ENCODE peak calls at places on chromosomes 16 and 17, in five cellular contexts. X, V, C, J and Q are unnamed samples. For H3K27me3, the result is how much of the 10 kb centered on the place peaks cover.

GRCh38 chr17:64051153-64051552 is 30.7 kb upstream of the ICAM2 start:
- DNase-seq in C (no peak), J (no peak), V (no peak), X (no peak), Q (no peak)

GRCh38 chr16:75864243-75864642 is 138.0 kb upstream of the CPHXL start:
- DNase-seq in V (no peak), C (no peak), J (no peak), X (no peak), Q (no peak)

GRCh38 chr17:65220732-65221131 is 83.6 kb downstream of the RGS9 start:
- DNase-seq in J (no peak), C (no peak), X (no peak), V (no peak), Q (no peak)

GRCh38 chr16:719815-720506 is 985 bp upstream of the ANTKMT start:
- DNase-seq in C (no peak), V (no peak), J (no peak), X (no peak), Q (no peak)

GRCh38 chr17:80838381-80839345 is 153.0 kb upstream of the CHMP6 start:
- DNase-seq in J (no peak), X (no peak), V (no peak), C (no peak), Q (no peak)

GRCh38 chr17:75077490-75078096 is 10.2 kb upstream of the SLC16A5 start:
- DNase-seq in X (peak), V (peak), C (peak), J (peak), Q (peak)

GRCh38 chr16:65032397-65032796 is 89.5 kb downstream of the CDH11 start:
- DNase-seq in V (no peak), X (no peak), J (no peak), C (no peak), Q (no peak)

GRCh38 chr16:27402569-27402963 is 592 bp downstream of the IL21R start:
- DNase-seq in X (no peak), V (no peak), J (no peak), C (no peak), Q (no peak)

GRCh38 chr17:33725675-33726271 is 432.7 kb upstream of the ASIC2 start:
- DNase-seq in J (peak), X (no peak), C (no peak), V (peak), Q (peak)

GRCh38 chr16:2529061-2529931 is 1.9 kb downstream of the CEMP1 start:
- DNase-seq in C (peak), J (peak), V (no peak), X (no peak), Q (no peak)

GRCh38 chr17:75654176-75654575 is 12.8 kb downstream of the RECQL5 start:
- DNase-seq in V (no peak), J (no peak), C (no peak), X (no peak), Q (no peak)

GRCh38 chr17:62140836-62141235 is 75.8 kb upstream of the MED13 start:
- DNase-seq in C (no peak), J (peak), X (no peak), V (peak), Q (peak)

GRCh38 chr17:37842401-37842800 is 81.8 kb upstream of the TBC1D3K start:
- DNase-seq in X (no peak), J (no peak), C (no peak), V (no peak), Q (no peak)
- H3K27me3 ChIP-seq in X (under half), J (under half), C (under half), V (under half), Q (under half)

GRCh38 chr17:43369986-43370385 is 28.8 kb upstream of the ARL4D start:
- DNase-seq in J (no peak), C (no peak), V (no peak), X (no peak), Q (no peak)

GRCh38 chr17:43366809-43367587 is 31.8 kb upstream of the ARL4D start:
- DNase-seq in C (peak), V (no peak), J (peak), X (no peak), Q (no peak)

GRCh38 chr17:43365356-43365755 is 33.4 kb upstream of the ARL4D start:
- DNase-seq in X (no peak), J (no peak), V (no peak), C (no peak), Q (no peak)

GRCh38 chr17:43368740-43369506 is 29.9 kb upstream of the ARL4D start:
- DNase-seq in C (peak), V (peak), J (peak), X (peak), Q (peak)

DNA sequence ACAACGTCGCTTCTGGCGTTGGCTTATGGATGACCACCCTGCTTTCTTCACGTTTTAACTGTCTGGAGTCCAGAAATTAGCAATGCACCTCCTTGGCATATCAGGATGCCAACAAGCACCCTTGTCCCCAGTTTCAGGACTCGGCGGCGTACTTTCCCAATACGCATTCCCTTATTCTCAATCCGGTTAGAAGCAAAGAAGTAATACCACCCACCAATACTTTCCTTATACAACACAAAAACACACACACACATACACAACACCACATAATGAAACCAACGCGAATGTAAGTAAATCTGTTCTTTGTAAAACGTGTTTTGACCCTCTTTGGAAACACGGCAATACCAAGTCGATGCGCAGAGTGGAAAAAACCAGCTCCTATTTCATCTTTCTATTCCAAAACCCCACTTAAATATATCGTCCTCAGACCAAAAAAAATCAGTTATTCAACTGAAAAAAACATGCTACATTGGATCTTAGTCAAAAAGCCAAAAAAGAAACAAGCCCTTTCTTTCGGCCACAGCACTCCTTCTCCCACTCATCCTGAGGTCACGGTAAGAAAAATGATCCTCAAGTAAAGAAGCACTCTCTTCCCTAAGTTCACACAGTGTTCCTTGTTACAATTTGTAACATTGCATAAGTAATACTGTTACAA is 31.1 kb upstream of the ARL4D start:
- DNase-seq in X (no peak), J (no peak), C (peak), V (no peak), Q (no peak)
- TF ChIP-seq POLR2A in X (no peak), J (no peak), C (no peak), V (peak), Q (no peak)

GRCh38 chr17:19237389-19238166 is 412 bp downstream of the EPN2 start:
- DNase-seq in X (peak), J (peak), V (peak), C (no peak), Q (peak)
- TF ChIP-seq CTCF in X (peak), J (peak), V (no peak), C (peak), Q (peak)

GRCh38 chr17:32723310-32723955 is 153.5 kb downstream of the MYO1D start:
- DNase-seq in V (no peak), J (no peak), C (no peak), X (no peak), Q (no peak)

GRCh38 chr17:32722733-32723132 is 154.2 kb downstream of the MYO1D start:
- DNase-seq in X (no peak), J (no peak), V (no peak), C (no peak), Q (no peak)

GRCh38 chr17:32719702-32720101 is 157.2 kb downstream of the MYO1D start:
- DNase-seq in V (no peak), J (no peak), C (no peak), X (no peak), Q (no peak)

GRCh38 chr17:32725697-32726096 is 151.2 kb downstream of the MYO1D start:
- DNase-seq in C (no peak), J (no peak), V (no peak), X (no peak), Q (no peak)

DNA sequence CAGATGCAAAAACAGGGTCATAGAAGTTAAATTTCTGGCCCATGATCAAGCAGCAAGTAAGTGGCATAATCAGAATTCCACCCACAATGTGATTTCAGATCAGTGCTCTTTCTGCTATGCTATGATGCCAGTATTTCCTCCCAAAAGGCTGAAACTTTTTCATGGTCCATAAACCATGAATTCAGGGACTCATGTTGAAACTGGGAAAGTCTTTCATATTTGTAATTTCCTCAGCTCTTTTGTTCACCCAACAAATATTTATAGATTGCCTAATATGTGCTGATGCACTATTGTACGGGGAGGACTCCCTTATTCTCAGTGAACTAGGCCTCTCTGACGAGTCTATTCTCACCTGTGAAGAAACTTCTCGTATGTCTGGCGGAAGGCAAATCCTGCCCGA is 156.3 kb downstream of the MYO1D start:
- DNase-seq in X (no peak), C (no peak), J (no peak), V (no peak), Q (no peak)
- H3K27me3 ChIP-seq in X (under half), C (under half), J (under half), V (under half), Q (under half)

GRCh38 chr16:56450901-56451752 is at the start of the genes NUDT21 and OGFOD1:
- DNase-seq in X (peak), V (peak), J (peak), C (peak), Q (peak)

GRCh38 chr16:56457927-56458470 is 6.6 kb downstream of the OGFOD1 start:
- DNase-seq in X (no peak), C (no peak), J (no peak), V (no peak), Q (no peak)

GRCh38 chr16:56450275-56450889 is 750 bp downstream of the NUDT21 start:
- DNase-seq in C (no peak), X (no peak), J (no peak), V (no peak), Q (no peak)

GRCh38 chr16:56448005-56448404 is 3.1 kb downstream of the NUDT21 start:
- DNase-seq in X (no peak), C (no peak), J (no peak), V (no peak), Q (no peak)

GRCh38 chr16:56451753-56452689 is 667 bp downstream of the OGFOD1 start:
- DNase-seq in C (no peak), X (peak), V (peak), J (peak), Q (peak)
- TF ChIP-seq POLR2A in C (no peak), X (no peak), V (no peak), J (peak), Q (no peak)

GRCh38 chr17:27244481-27245223 is 49.3 kb upstream of the WSB1 start:
- DNase-seq in V (peak), J (peak), C (peak), X (peak), Q (peak)

GRCh38 chr17:27246537-27246936 is 47.4 kb upstream of the WSB1 start:
- DNase-seq in J (no peak), C (no peak), V (no peak), X (no peak), Q (no peak)

GRCh38 chr17:27244019-27244418 is 49.9 kb upstream of the WSB1 start:
- DNase-seq in V (no peak), X (no peak), J (no peak), C (no peak), Q (peak)

GRCh38 chr17:27247071-27247957 is 46.6 kb upstream of the WSB1 start:
- DNase-seq in X (peak), C (no peak), V (peak), J (peak), Q (peak)

DNA sequence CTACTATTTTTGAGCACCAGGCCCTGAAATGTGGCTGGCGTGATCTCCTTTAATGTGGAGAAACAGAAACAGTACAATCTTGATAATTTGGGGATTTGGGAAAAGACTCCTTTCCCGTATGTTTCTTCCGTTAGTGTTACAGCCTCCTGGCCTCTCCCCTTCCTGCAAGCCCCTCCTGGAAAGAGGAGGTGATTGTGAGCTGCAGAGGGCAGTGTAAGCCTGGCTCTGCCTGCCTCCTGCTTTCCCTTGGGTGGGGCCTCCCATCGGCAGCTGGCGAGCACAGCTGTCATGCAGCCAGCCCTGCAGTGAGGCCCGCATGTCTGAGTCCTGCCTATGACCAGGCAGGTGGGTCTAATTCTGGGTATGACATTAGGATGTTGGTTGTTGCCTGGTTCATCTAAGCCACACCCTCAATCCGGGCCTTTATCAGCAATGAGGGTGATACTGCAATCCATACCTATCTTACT is 48.7 kb upstream of the WSB1 start:
- DNase-seq in X (peak), V (peak), C (peak), J (peak), Q (peak)
- TF ChIP-seq CTCF in X (peak), V (peak), C (peak), J (peak), Q (peak)

DNA sequence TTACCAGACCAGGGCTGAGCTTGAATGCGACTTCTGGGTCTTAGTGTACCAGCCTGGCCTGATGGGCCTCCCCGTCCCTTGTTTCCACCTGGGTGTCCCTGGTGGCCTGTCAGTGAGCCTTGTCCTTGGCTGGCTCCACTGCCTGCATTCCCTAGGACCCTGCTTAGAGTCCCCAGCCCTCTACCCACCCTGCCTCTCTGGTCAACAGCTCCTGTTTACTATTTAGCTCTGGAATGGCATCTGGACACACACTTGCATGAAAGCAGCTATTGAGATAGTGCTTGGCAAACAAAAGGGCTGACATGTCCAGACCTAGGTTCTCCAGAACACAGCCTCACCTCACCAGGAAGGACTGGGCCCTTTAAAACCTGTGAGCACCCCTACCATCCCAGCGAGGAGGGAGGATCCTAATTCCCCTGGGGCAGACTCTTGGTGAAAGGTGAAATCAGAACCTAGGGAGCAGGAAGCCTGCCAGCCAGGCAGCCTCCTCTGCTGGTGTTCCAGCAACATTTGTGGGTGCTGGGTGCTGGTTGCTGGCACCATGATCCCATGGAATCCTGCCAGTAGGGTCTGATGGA is 38.8 kb downstream of the RAI1 start:
- DNase-seq in X (no peak), V (no peak), J (no peak), C (no peak), Q (no peak)
- H3K27me3 ChIP-seq in X (under half), V (under half), J (under half), C (under half), Q (under half)

DNA sequence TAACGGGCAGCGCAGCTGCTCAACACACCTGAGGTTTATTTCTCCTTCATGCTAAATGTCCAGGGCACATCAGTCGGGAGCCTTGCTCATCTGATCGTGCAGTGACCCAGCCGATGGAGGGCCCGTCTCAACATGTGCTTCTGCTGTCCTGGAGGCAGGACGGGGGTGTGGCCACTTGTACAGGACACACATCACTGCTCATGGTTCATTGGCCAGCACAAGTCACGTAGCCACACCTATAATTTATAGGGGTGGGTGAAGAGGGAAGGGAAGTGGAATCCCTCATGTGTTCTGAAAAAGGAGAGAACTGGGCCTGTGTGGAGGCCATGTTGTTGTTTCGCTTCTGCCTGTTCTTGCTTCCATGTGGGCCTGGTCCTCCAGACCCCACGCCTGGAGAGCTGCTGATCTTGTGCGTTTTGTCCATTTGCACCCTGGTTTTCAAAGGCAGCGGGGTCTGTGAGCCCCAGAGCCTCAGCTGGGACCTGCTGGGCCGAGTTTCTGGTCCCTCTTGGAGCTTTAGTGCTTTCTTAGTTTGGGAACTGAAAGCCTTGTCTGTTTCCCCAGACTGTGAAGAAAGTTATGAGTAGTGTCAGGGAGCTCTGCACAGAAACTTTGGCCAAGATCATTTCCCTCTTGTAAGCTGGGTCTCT is 60.5 kb downstream of the CMIP start:
- DNase-seq in V (no peak), C (no peak), X (no peak), J (no peak), Q (peak)
- TF ChIP-seq POLR2A in V (no peak), C (no peak), X (peak), J (no peak), Q (no peak)

GRCh38 chr16:31710880-31711279 is 162.7 kb upstream of the ZNF267 start:
- DNase-seq in C (no peak), X (no peak), V (no peak), J (no peak), Q (no peak)

GRCh38 chr16:31710134-31710533 is 163.5 kb upstream of the ZNF267 start:
- DNase-seq in C (no peak), V (no peak), X (no peak), J (no peak), Q (no peak)

GRCh38 chr16:31713071-31713944 is 160.3 kb upstream of the ZNF267 start:
- DNase-seq in V (peak), J (peak), X (peak), C (peak), Q (peak)

GRCh38 chr16:31712064-31712540 is 161.5 kb upstream of the ZNF267 start:
- DNase-seq in X (no peak), C (no peak), V (peak), J (no peak), Q (no peak)

GRCh38 chr16:31711344-31711845 is 162.2 kb upstream of the ZNF267 start:
- DNase-seq in V (no peak), J (no peak), X (no peak), C (no peak), Q (no peak)
- TF ChIP-seq CTCF in V (no peak), J (no peak), X (no peak), C (no peak), Q (no peak)